ENCODE peak calls at places on chromosomes 13 and 19, in seven cellular contexts. U is cardiac fibroblast; T is G401; D is Kasumi-1; K is nucleus accumbens; M is CD4-positive, CD25-positive, alpha-beta regulatory T cell; Q is RWPE1. Z is an unnamed sample.

GRCh38 chr13:80329250-80329649 is 11.7 kb downstream of the SPRY2 start:
- DNase-seq in U (no peak), T (no peak), D (no peak), K (no peak), M (no peak), Q (no peak), Z (no peak)

GRCh38 chr19:17946965-17947784 is 14.4 kb downstream of the CCDC124 start:
- DNase-seq in U (no peak), T (no peak), D (no peak), K (no peak), M (no peak), Q (no peak), Z (no peak)

GRCh38 chr13:32849369-32849768 is 166.9 kb upstream of the KL start:
- DNase-seq in U (no peak), T (no peak), D (no peak), K (no peak), M (no peak), Q (no peak), Z (no peak)

GRCh38 chr19:32380269-32380668 is 25.3 kb upstream of the DPY19L3 start:
- DNase-seq in U (no peak), T (no peak), D (no peak), K (no peak), M (no peak), Q (no peak), Z (no peak)

GRCh38 chr19:12872941-12873890 is 8.0 kb downstream of the DNASE2 start:
- DNase-seq in U (peak), T (no peak), D (no peak), K (no peak), M (peak), Q (peak), Z (peak)

GRCh38 chr19:15829277-15829770 is 13.9 kb upstream of the OR10H1 start:
- DNase-seq in U (no peak), T (no peak), D (no peak), K (no peak), M (no peak), Q (no peak), Z (no peak)

GRCh38 chr13:28805193-28805819 is 14.8 kb upstream of the MTUS2 start:
- DNase-seq in U (peak), T (no peak), D (no peak), K (no peak), M (peak), Q (no peak), Z (peak)

GRCh38 chr13:113489549-113490495 is 689 bp downstream of the DCUN1D2 start:
- DNase-seq in U (peak), T (peak), D (peak), K (peak), M (peak), Q (peak), Z (peak)

GRCh38 chr19:14475251-14476073 is at the start of gene PTGER1:
- DNase-seq in U (peak), T (no peak), D (peak), K (no peak), M (peak), Q (no peak), Z (peak)

GRCh38 chr19:15112385-15112784 is 5.2 kb downstream of the SYDE1 start:
- DNase-seq in U (no peak), T (no peak), D (no peak), K (no peak), M (no peak), Q (no peak), Z (peak)

GRCh38 chr19:18468930-18469244 is 31.0 kb upstream of the ISYNA1 start:
- DNase-seq in U (no peak), T (no peak), D (no peak), K (no peak), M (no peak), Q (no peak), Z (no peak)

GRCh38 chr19:29680447-29680846 is 15.2 kb downstream of the PLEKHF1 start:
- DNase-seq in U (no peak), T (no peak), D (peak), K (no peak), M (peak), Q (no peak), Z (no peak)

GRCh38 chr19:49441210-49441959 is at the start of gene SLC17A7:
- DNase-seq in U (no peak), T (peak), D (no peak), K (no peak), M (peak), Q (peak), Z (peak)

GRCh38 chr13:24672141-24673132 is 7.8 kb upstream of the ATP12A start:
- DNase-seq in U (no peak), T (no peak), D (no peak), K (no peak), M (no peak), Q (no peak), Z (no peak)

GRCh38 chr19:40006273-40006691 is 9.4 kb downstream of the ZNF546 start:
- DNase-seq in U (peak), T (no peak), D (no peak), K (no peak), M (no peak), Q (no peak), Z (no peak)

GRCh38 chr19:33055718-33056117 is 9.0 kb downstream of the RHPN2 start:
- DNase-seq in U (peak), T (no peak), D (no peak), K (no peak), M (no peak), Q (no peak), Z (no peak)

GRCh38 chr13:94660695-94661324 is 51.5 kb downstream of the SOX21 start:
- DNase-seq in U (peak), T (no peak), D (peak), K (no peak), M (peak), Q (no peak), Z (peak)

GRCh38 chr13:54836273-54836672 is 1807.7 kb downstream of the OLFM4 start:
- DNase-seq in U (no peak), T (no peak), D (no peak), K (no peak), M (no peak), Q (no peak), Z (no peak)

GRCh38 chr19:35868172-35868822 is at the start of gene APLP1:
- DNase-seq in U (peak), T (peak), D (peak), K (peak), M (peak), Q (no peak), Z (peak)

GRCh38 chr19:39181500-39182173 is 15.1 kb upstream of the NCCRP1 start:
- DNase-seq in U (no peak), T (no peak), D (no peak), K (no peak), M (no peak), Q (no peak), Z (no peak)

GRCh38 chr19:8512115-8512967 is 1.6 kb downstream of the ZNF414 start:
- DNase-seq in U (peak), T (peak), D (peak), K (no peak), M (no peak), Q (peak), Z (peak)

Z was measured in SK-N-SH.